ENCODE peak calls at places on chromosomes 5 and 9, in six cellular contexts. One of them, this sample, is unnamed.

GRCh38 chr5:41610402-41610801 is 100.0 kb upstream of the PLCXD3 start:
- DNase-seq in glutamatergic neuron: no peak
- DNase-seq in endothelial cell: no peak
- DNase-seq in IMR-90: no peak
- DNase-seq in RWPE1: no peak
- DNase-seq in esophagus squamous epithelium: no peak
- DNase-seq in this sample: no peak

GRCh38 chr5:38757451-38758245 is 88.2 kb upstream of the OSMR start:
- DNase-seq in esophagus squamous epithelium: no peak
- DNase-seq in endothelial cell: no peak
- DNase-seq in IMR-90: peak; percentile 31
- DNase-seq in RWPE1: no peak
- DNase-seq in glutamatergic neuron: no peak
- DNase-seq in this sample: no peak

GRCh38 chr9:95023217-95024003 is 294.1 kb downstream of the FANCC start:
- DNase-seq in RWPE1: peak; percentile 90
- DNase-seq in IMR-90: peak; percentile 90
- DNase-seq in esophagus squamous epithelium: no peak
- DNase-seq in glutamatergic neuron: no peak
- DNase-seq in endothelial cell: no peak
- DNase-seq in this sample: no peak

GRCh38 chr9:21781656-21782055 is 20.8 kb upstream of the MTAP start:
- DNase-seq in RWPE1: no peak
- DNase-seq in esophagus squamous epithelium: no peak
- DNase-seq in endothelial cell: no peak
- DNase-seq in glutamatergic neuron: no peak
- DNase-seq in IMR-90: no peak
- DNase-seq in this sample: no peak

GRCh38 chr9:71929791-71930440 is 18.5 kb downstream of the C9orf85 start:
- DNase-seq in IMR-90: peak; percentile 20
- DNase-seq in endothelial cell: no peak
- DNase-seq in RWPE1: no peak
- DNase-seq in glutamatergic neuron: no peak
- DNase-seq in esophagus squamous epithelium: no peak
- DNase-seq in this sample: no peak

GRCh38 chr5:88486466-88486865 is 217.8 kb upstream of the TMEM161B start:
- DNase-seq in esophagus squamous epithelium: no peak
- DNase-seq in endothelial cell: no peak
- DNase-seq in glutamatergic neuron: no peak
- DNase-seq in IMR-90: no peak
- DNase-seq in RWPE1: no peak
- DNase-seq in this sample: no peak

GRCh38 chr5:104757915-104758314 is 1195.3 kb upstream of the NUDT12 start:
- DNase-seq in esophagus squamous epithelium: no peak
- DNase-seq in IMR-90: no peak
- DNase-seq in RWPE1: no peak
- DNase-seq in endothelial cell: no peak
- DNase-seq in glutamatergic neuron: no peak
- DNase-seq in this sample: no peak

GRCh38 chr5:134263801-134264200 is 37.9 kb upstream of the PPP2CA start:
- DNase-seq in IMR-90: no peak
- DNase-seq in RWPE1: no peak
- DNase-seq in endothelial cell: no peak
- DNase-seq in glutamatergic neuron: no peak
- DNase-seq in esophagus squamous epithelium: no peak
- DNase-seq in this sample: no peak

GRCh38 chr9:99357575-99357974 is 135.5 kb downstream of the SEC61B start:
- DNase-seq in glutamatergic neuron: no peak
- DNase-seq in RWPE1: no peak
- DNase-seq in esophagus squamous epithelium: no peak
- DNase-seq in endothelial cell: no peak
- DNase-seq in IMR-90: no peak
- DNase-seq in this sample: no peak

GRCh38 chr5:90307386-90308181 is 102.0 kb downstream of the CETN3 start:
- DNase-seq in glutamatergic neuron: no peak
- DNase-seq in RWPE1: no peak
- DNase-seq in IMR-90: no peak
- DNase-seq in esophagus squamous epithelium: no peak
- DNase-seq in endothelial cell: no peak
- DNase-seq in this sample: no peak

GRCh38 chr9:91126761-91127420 is 234.8 kb downstream of the AUH start:
- DNase-seq in IMR-90: peak; percentile 95
- DNase-seq in RWPE1: no peak
- DNase-seq in glutamatergic neuron: no peak
- DNase-seq in endothelial cell: no peak
- DNase-seq in esophagus squamous epithelium: no peak
- DNase-seq in this sample: no peak

GRCh38 chr9:132472599-132472998 is 62.6 kb downstream of the CFAP77 start:
- DNase-seq in glutamatergic neuron: no peak
- DNase-seq in RWPE1: no peak
- DNase-seq in endothelial cell: no peak
- DNase-seq in esophagus squamous epithelium: no peak
- DNase-seq in IMR-90: no peak
- DNase-seq in this sample: no peak

GRCh38 chr5:62948294-62948693 is 369.7 kb downstream of the LRRC70 start:
- DNase-seq in IMR-90: no peak
- DNase-seq in glutamatergic neuron: no peak
- DNase-seq in esophagus squamous epithelium: no peak
- DNase-seq in RWPE1: no peak
- DNase-seq in endothelial cell: no peak
- DNase-seq in this sample: no peak

GRCh38 chr5:173554038-173554955 is 62.2 kb downstream of the BOD1 start:
- DNase-seq in glutamatergic neuron: no peak
- DNase-seq in IMR-90: no peak
- DNase-seq in endothelial cell: no peak
- DNase-seq in RWPE1: no peak
- DNase-seq in esophagus squamous epithelium: no peak
- DNase-seq in this sample: no peak

GRCh38 chr5:77776606-77777206 is 567 bp upstream of the TBCA start:
- DNase-seq in endothelial cell: no peak
- DNase-seq in esophagus squamous epithelium: no peak
- DNase-seq in glutamatergic neuron: no peak
- DNase-seq in IMR-90: peak; percentile 67
- DNase-seq in RWPE1: no peak
- DNase-seq in this sample: no peak

GRCh38 chr5:77774981-77775772 is 962 bp downstream of the TBCA start:
- DNase-seq in RWPE1: peak; percentile 29
- DNase-seq in glutamatergic neuron: no peak
- DNase-seq in endothelial cell: no peak
- DNase-seq in IMR-90: no peak
- DNase-seq in esophagus squamous epithelium: no peak
- DNase-seq in this sample: no peak

GRCh38 chr5:77777911-77778310 is 1.8 kb upstream of the TBCA start:
- DNase-seq in esophagus squamous epithelium: no peak
- DNase-seq in IMR-90: no peak
- DNase-seq in glutamatergic neuron: no peak
- DNase-seq in RWPE1: no peak
- DNase-seq in endothelial cell: no peak
- DNase-seq in this sample: no peak

GRCh38 chr5:77777281-77777892 is 1.2 kb upstream of the TBCA start:
- DNase-seq in IMR-90: peak; percentile 49
- DNase-seq in endothelial cell: no peak
- DNase-seq in glutamatergic neuron: no peak
- DNase-seq in RWPE1: peak; percentile 45
- DNase-seq in esophagus squamous epithelium: no peak
- DNase-seq in this sample: no peak

GRCh38 chr5:77775773-77776605 is at the start of gene TBCA:
- DNase-seq in IMR-90: peak; percentile 91
- DNase-seq in glutamatergic neuron: peak; percentile 85
- DNase-seq in esophagus squamous epithelium: peak; percentile 40
- DNase-seq in endothelial cell: peak; percentile 86
- DNase-seq in RWPE1: peak; percentile 90
- DNase-seq in this sample: peak; percentile 81
- TF ChIP-seq CTCF in IMR-90: peak; percentile 22
- TF ChIP-seq CTCF in glutamatergic neuron: peak; percentile 49
- TF ChIP-seq CTCF in esophagus squamous epithelium: no peak
- TF ChIP-seq CTCF in endothelial cell: peak; percentile 43
- TF ChIP-seq CTCF in RWPE1: no peak
- TF ChIP-seq CTCF in this sample: peak; percentile 22

DNA sequence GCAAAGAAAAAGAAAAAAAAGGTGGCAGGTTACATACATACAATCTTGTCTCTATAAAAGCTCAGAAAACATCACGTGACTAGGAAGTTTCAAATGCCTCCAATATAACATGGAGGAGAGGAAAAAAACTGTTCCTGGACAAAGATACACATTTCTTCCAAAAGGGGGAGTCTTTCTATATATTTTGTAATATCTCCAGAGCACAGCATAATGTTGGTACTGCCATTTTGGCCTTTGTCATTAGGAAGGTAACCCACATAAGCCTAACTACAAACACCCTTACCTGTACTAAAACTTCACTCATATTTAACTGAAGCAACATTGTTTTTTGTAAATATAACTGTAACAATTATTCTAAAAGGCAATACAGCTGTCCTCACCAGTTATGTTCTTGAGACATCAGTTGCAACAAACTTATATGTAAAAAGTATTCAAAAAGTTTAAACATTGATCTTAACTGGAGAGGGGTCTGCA is 1.2 kb upstream of the BTF3 start:
- DNase-seq in IMR-90: peak; percentile 72
- DNase-seq in esophagus squamous epithelium: no peak
- DNase-seq in endothelial cell: no peak
- DNase-seq in RWPE1: peak; percentile 90
- DNase-seq in glutamatergic neuron: no peak
- DNase-seq in this sample: no peak
- TF ChIP-seq CTCF in IMR-90: peak; percentile 57
- TF ChIP-seq CTCF in esophagus squamous epithelium: no peak
- TF ChIP-seq CTCF in endothelial cell: peak; percentile 52
- TF ChIP-seq CTCF in RWPE1: peak; percentile 75
- TF ChIP-seq CTCF in glutamatergic neuron: peak; percentile 36
- TF ChIP-seq CTCF in this sample: no peak

GRCh38 chr5:68264024-68264956 is 48.7 kb downstream of the PIK3R1 start:
- DNase-seq in endothelial cell: no peak
- DNase-seq in esophagus squamous epithelium: no peak
- DNase-seq in RWPE1: no peak
- DNase-seq in IMR-90: peak; percentile 81
- DNase-seq in glutamatergic neuron: no peak
- DNase-seq in this sample: no peak

GRCh38 chr5:68260455-68260854 is 44.9 kb downstream of the PIK3R1 start:
- DNase-seq in endothelial cell: no peak
- DNase-seq in glutamatergic neuron: no peak
- DNase-seq in IMR-90: no peak
- DNase-seq in RWPE1: no peak
- DNase-seq in esophagus squamous epithelium: no peak
- DNase-seq in this sample: no peak

GRCh38 chr5:68259696-68260095 is 44.1 kb downstream of the PIK3R1 start:
- DNase-seq in esophagus squamous epithelium: no peak
- DNase-seq in endothelial cell: no peak
- DNase-seq in RWPE1: no peak
- DNase-seq in IMR-90: no peak
- DNase-seq in glutamatergic neuron: no peak
- DNase-seq in this sample: no peak

GRCh38 chr5:68258531-68258930 is 43.0 kb downstream of the PIK3R1 start:
- DNase-seq in esophagus squamous epithelium: no peak
- DNase-seq in IMR-90: no peak
- DNase-seq in endothelial cell: no peak
- DNase-seq in RWPE1: no peak
- DNase-seq in glutamatergic neuron: no peak
- DNase-seq in this sample: no peak

DNA sequence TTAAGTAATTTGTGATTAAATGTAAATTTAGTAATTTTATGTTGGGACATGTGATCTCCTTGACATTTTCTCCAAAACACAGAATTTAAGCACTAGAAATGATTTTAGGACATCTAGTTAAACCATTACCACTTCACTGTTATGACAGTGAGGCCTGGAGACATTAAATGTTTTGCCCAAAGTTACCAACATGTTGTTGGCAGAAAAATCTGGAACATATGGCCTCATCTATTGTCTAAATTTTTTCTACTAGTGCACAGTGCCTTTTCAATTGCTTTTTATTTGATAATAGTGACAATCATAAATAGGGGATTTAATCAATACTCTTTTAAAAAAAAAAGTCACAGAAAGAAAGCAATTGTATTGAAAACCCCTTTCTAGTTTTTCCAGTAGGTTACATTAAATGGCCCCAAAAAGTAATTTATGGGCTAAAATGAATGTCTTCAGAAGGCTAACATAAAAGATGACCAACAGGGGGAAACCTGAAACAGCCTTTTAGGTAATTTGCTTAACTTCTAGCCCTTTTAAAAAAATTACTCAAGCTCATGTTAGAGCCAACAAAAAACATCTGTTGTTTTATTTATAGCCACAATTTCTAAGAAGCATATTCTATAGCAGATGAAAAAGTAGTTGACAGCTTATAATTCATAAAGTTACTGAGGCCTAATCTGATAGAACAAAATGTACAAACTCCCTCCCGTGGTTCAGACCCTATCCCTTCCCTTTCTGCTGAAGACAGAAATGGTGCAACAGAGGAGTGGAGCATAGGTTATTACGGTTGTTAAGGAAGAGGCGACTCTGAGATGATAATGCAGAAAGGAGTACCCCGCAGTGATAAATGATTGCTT is 45.8 kb downstream of the PIK3R1 start:
- DNase-seq in RWPE1: no peak
- DNase-seq in IMR-90: peak; percentile 49
- DNase-seq in glutamatergic neuron: no peak
- DNase-seq in esophagus squamous epithelium: no peak
- DNase-seq in endothelial cell: no peak
- DNase-seq in this sample: no peak
- TF ChIP-seq CTCF in RWPE1: peak; percentile 33
- TF ChIP-seq CTCF in IMR-90: peak; percentile 39
- TF ChIP-seq CTCF in glutamatergic neuron: no peak
- TF ChIP-seq CTCF in esophagus squamous epithelium: no peak
- TF ChIP-seq CTCF in endothelial cell: no peak
- TF ChIP-seq CTCF in this sample: peak; percentile 29

GRCh38 chr9:36337002-36337401 is 63.1 kb downstream of the RNF38 start:
- DNase-seq in RWPE1: peak; percentile 77
- DNase-seq in esophagus squamous epithelium: no peak
- DNase-seq in endothelial cell: no peak
- DNase-seq in IMR-90: no peak
- DNase-seq in glutamatergic neuron: no peak
- DNase-seq in this sample: no peak

GRCh38 chr9:36341936-36342577 is 58.0 kb downstream of the RNF38 start:
- DNase-seq in endothelial cell: no peak
- DNase-seq in RWPE1: no peak
- DNase-seq in esophagus squamous epithelium: no peak
- DNase-seq in IMR-90: no peak
- DNase-seq in glutamatergic neuron: no peak
- DNase-seq in this sample: no peak

GRCh38 chr9:36332006-36332405 is 68.1 kb downstream of the RNF38 start:
- DNase-seq in RWPE1: no peak
- DNase-seq in glutamatergic neuron: no peak
- DNase-seq in IMR-90: peak; percentile 10
- DNase-seq in endothelial cell: no peak
- DNase-seq in esophagus squamous epithelium: no peak
- DNase-seq in this sample: no peak

GRCh38 chr9:36337865-36338264 is 62.2 kb downstream of the RNF38 start:
- DNase-seq in endothelial cell: no peak
- DNase-seq in IMR-90: no peak
- DNase-seq in esophagus squamous epithelium: no peak
- DNase-seq in glutamatergic neuron: no peak
- DNase-seq in RWPE1: no peak
- DNase-seq in this sample: no peak

DNA sequence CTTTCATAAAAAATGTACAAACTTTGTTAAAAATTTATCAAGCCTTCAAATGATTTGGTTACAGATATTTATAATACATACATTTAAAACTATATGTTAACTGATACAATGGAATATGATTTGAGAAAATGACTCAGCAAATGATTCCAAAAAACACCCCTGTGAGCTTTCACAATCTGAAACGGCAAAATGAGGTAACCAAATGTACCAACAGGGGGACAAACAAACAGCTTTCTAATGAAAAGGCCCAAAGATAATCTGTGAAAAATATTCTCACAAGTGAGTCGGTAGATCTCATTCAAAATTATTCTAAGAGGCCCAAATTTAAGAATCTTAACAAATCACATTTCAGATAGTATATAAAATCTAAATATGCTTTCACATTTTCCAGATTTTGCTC is 63.6 kb downstream of the RNF38 start:
- DNase-seq in glutamatergic neuron: no peak
- DNase-seq in esophagus squamous epithelium: no peak
- DNase-seq in IMR-90: no peak
- DNase-seq in endothelial cell: no peak
- DNase-seq in RWPE1: no peak
- DNase-seq in this sample: no peak
- TF ChIP-seq CTCF in glutamatergic neuron: no peak
- TF ChIP-seq CTCF in esophagus squamous epithelium: no peak
- TF ChIP-seq CTCF in IMR-90: no peak
- TF ChIP-seq CTCF in endothelial cell: no peak
- TF ChIP-seq CTCF in RWPE1: no peak
- TF ChIP-seq CTCF in this sample: no peak

This sample was measured in CD14-positive monocyte.